ENCODE peak calls at places on chromosome X, in six cellular contexts. J is right atrium auricular region; N is NB4; U is ascending aorta; F is CD4-positive, alpha-beta T cell; R is BJ. B is an unnamed sample.
A peak's percentile ranks its signal among the peaks of the same experiment; 100 is the strongest.

GRCh38 chrX:6990552-6991193 is 156.8 kb upstream of the STS start:
- DNase-seq in J (no peak), N (no peak), U (no peak), F (no peak), R (no peak), B (no peak)

GRCh38 chrX:45952030-45952429 is 593.2 kb downstream of the ZNF674 start:
- DNase-seq in J (no peak), N (peak; percentile 4), U (no peak), F (no peak), R (no peak), B (no peak)

GRCh38 chrX:65687367-65687766 is 19.9 kb downstream of the MSN start:
- DNase-seq in J (no peak), N (no peak), U (no peak), F (no peak), R (no peak), B (no peak)

GRCh38 chrX:138745215-138745614 is 33.7 kb upstream of the FGF13 start:
- DNase-seq in J (no peak), N (peak; percentile 52), U (no peak), F (no peak), R (no peak), B (peak; percentile 39)

GRCh38 chrX:13955975-13956374 is 73.7 kb downstream of the GEMIN8 start:
- DNase-seq in J (no peak), N (no peak), U (no peak), F (no peak), R (no peak), B (no peak)

GRCh38 chrX:129557844-129558243 is 17.8 kb downstream of the OCRL start:
- DNase-seq in J (no peak), N (no peak), U (no peak), F (no peak), R (no peak), B (no peak)

GRCh38 chrX:24479924-24480722 is 15.0 kb downstream of the PDK3 start:
- DNase-seq in J (no peak), N (peak; percentile 83), U (no peak), F (peak; percentile 63), R (no peak), B (no peak)

GRCh38 chrX:40931921-40932320 is 153.3 kb upstream of the USP9X start:
- DNase-seq in J (no peak), N (no peak), U (no peak), F (no peak), R (no peak), B (no peak)

GRCh38 chrX:149512225-149512885 is 7.2 kb upstream of the IDS start:
- DNase-seq in J (peak; percentile 67), N (peak; percentile 68), U (no peak), F (peak; percentile 45), R (no peak), B (no peak)

GRCh38 chrX:136768469-136769084 is 12.2 kb downstream of the ARHGEF6 start:
- DNase-seq in J (no peak), N (peak; percentile 95), U (no peak), F (no peak), R (peak; percentile 61), B (no peak)

GRCh38 chrX:38917954-38918353 is 116.7 kb downstream of the MID1IP1 start:
- DNase-seq in J (no peak), N (no peak), U (no peak), F (no peak), R (no peak), B (no peak)

GRCh38 chrX:70088791-70089190 is 26.5 kb downstream of the OTUD6A start:
- DNase-seq in J (no peak), N (no peak), U (no peak), F (no peak), R (no peak), B (no peak)

GRCh38 chrX:136162827-136163427 is 15.6 kb downstream of the FHL1 start:
- DNase-seq in J (peak; percentile 74), N (peak; percentile 52), U (no peak), F (peak; percentile 25), R (no peak), B (no peak)

GRCh38 chrX:150363561-150364346 is 637 bp downstream of the MAMLD1 start:
- DNase-seq in J (no peak), N (peak; percentile 14), U (no peak), F (no peak), R (no peak), B (no peak)

GRCh38 chrX:130091976-130092522 is 18.2 kb downstream of the ELF4 start:
- DNase-seq in J (no peak), N (peak; percentile 90), U (no peak), F (peak; percentile 82), R (no peak), B (no peak)

GRCh38 chrX:46326161-46326560 is 219.1 kb downstream of the ZNF674 start:
- DNase-seq in J (no peak), N (no peak), U (no peak), F (no peak), R (no peak), B (no peak)

GRCh38 chrX:10189317-10190268 is 32.8 kb downstream of the CLCN4 start:
- DNase-seq in J (peak; percentile 85), N (peak; percentile 65), U (no peak), F (peak; percentile 71), R (no peak), B (peak; percentile 83)

GRCh38 chrX:125096469-125096868 is 223.2 kb upstream of the TEX13C start:
- DNase-seq in J (no peak), N (no peak), U (no peak), F (no peak), R (no peak), B (no peak)

GRCh38 chrX:125103693-125104092 is 216.0 kb upstream of the TEX13C start:
- DNase-seq in J (no peak), N (no peak), U (no peak), F (no peak), R (no peak), B (no peak)

GRCh38 chrX:125096870-125097269 is 222.8 kb upstream of the TEX13C start:
- DNase-seq in J (no peak), N (no peak), U (no peak), F (no peak), R (no peak), B (no peak)

GRCh38 chrX:125101971-125102750 is 217.5 kb upstream of the TEX13C start:
- DNase-seq in J (no peak), N (no peak), U (no peak), F (no peak), R (no peak), B (no peak)
- TF ChIP-seq CTCF in J (no peak), N (no peak), U (no peak), F (no peak), R (no peak), B (no peak)

DNA sequence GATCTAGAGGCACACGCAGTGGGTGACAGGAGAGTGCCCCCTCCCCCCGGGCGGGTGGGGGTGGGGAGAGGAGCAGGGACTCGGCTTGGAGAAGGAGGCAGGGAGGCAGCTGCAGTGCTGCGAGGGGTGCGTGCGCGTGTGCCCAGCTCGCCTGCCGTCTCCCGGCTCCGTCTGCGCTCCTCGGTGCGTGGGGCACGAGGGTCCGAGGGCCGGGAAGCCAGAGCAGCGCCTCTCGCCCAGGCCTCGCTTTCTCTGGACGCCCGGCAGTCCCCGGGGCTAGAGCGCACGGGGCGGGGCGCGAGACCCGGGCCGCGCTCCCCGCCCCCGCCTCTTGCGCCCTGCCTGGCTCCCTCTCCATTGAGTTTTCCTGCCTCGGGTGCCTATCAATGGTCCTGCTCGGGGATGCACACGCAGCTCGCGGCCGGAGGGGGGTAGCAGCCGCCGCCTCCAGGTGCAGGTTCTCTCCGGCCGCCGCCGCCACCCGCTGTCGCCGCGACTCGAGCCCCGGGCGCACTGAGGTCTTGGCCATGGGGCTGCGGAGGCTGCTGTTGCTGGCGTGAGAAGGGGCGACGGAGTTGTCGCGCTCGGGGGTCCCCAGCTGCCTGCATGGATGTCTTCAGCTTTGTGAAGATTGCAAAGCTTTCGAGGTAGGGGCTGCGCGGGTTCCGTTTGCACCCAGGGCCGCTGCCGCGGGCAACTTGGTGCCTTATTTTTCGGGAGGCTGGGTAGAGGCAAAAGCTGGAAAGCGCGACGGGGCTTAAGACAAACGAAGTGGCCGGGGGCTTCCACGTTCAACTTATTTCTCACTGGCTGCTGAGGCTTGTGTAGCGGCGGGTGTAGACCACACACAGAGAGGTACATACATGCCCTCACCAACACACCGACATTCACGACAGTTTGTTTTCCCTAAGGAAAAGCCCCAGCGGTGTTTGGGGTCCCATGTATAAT is at the start of gene FRMPD4:
- DNase-seq in J (no peak), N (no peak), U (no peak), F (no peak), R (no peak), B (peak; percentile 38)
- TF ChIP-seq CTCF in J (no peak), N (no peak), U (no peak), F (no peak), R (peak; percentile 10), B (no peak)

DNA sequence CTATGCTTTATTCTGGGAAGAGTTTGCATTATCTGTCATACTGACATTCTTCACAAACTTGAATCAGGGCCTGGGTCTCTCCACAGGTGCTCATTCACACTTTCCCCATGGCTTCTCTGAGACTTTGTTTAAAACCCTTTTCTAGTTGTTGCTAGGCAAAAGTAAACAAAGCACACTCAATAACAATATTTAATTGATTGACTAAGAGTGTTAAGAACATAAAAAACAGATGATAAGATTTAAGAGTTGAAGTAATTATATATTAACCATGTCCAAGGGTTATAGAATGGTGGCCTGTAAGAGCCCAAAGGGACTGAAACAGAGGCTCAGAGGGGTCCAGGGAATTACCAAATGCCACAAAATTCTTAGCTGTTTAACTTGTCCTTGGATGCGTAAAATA is 7.1 kb downstream of the MAOA start:
- DNase-seq in J (no peak), N (no peak), U (no peak), F (no peak), R (no peak), B (no peak)
- TF ChIP-seq CTCF in J (no peak), N (no peak), U (no peak), F (no peak), R (no peak), B (no peak)

GRCh38 chrX:35076061-35076460 is 133.5 kb downstream of the FAM47B start:
- DNase-seq in J (no peak), N (peak; percentile 1), U (no peak), F (no peak), R (no peak), B (no peak)
- TF ChIP-seq CTCF in J (no peak), N (no peak), U (no peak), F (no peak), R (no peak), B (no peak)

DNA sequence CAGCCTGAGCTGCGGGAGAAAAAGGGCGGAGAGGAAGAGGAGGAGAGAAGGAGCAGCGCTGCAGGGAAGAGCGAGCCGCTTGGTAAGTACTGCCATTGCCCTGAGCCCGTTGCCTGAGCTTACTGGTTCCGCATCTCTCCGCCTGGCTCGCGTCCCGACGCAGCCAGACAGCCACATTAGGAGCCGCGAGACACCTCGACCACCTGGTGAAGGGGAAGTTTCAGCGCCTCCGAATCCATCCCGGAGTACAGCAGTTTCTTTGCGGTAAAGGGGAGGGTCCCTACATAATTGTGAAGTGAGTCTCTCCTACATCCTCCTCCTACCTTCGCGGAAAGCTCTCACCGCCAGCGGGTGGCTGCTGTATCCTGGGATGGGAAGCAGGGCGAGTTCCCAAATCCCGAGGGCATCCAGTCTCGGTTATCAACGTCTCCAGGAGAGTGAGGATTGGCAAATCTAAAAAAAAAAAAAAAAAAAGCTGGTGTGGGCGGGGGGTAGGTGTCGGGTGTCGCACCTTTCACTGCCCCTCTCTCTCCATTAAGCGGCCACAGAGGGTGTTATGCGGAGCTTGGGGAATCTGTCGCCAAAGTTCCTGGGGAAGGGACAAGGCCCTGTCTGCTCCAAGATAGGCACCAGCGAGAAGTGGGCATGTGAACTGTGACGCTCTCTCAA is 7.9 kb downstream of the TBX22 start:
- DNase-seq in J (no peak), N (no peak), U (no peak), F (no peak), R (no peak), B (no peak)
- TF ChIP-seq CTCF in J (no peak), N (no peak), U (no peak), F (no peak), R (no peak), B (no peak)

GRCh38 chrX:12701625-12702024 is 89.6 kb upstream of the PRPS2 start:
- DNase-seq in J (no peak), N (peak; percentile 56), U (no peak), F (no peak), R (peak; percentile 1), B (peak; percentile 56)
- TF ChIP-seq CTCF in J (no peak), N (peak; percentile 62), U (no peak), F (peak; percentile 23), R (peak; percentile 58), B (peak; percentile 25)